ENCODE peak calls at places on chromosomes 11 and 22, in eight cellular contexts. B, U, S, M, F, C, V and P are unnamed samples.

GRCh38 chr22:17921871-17922821 is 102.2 kb downstream of the MICAL3 start:
- DNase-seq in U (peak), S (peak), C (no peak), B (no peak), M (no peak), V (no peak), F (no peak), P (no peak)

GRCh38 chr11:29271616-29272015 is 745.2 kb downstream of the KCNA4 start:
- DNase-seq in B (no peak), U (no peak), S (no peak), M (no peak), C (no peak), F (no peak), V (no peak), P (no peak)

GRCh38 chr11:99803501-99803900 is 782.8 kb downstream of the CNTN5 start:
- DNase-seq in U (no peak), C (no peak), S (no peak), F (no peak), M (no peak), B (no peak), V (no peak), P (no peak)

GRCh38 chr11:87057749-87058148 is 20.0 kb downstream of the TMEM135 start:
- DNase-seq in M (no peak), C (no peak), B (no peak), U (no peak), S (no peak), V (no peak), F (no peak), P (no peak)

GRCh38 chr11:133815636-133816035 is 29.7 kb downstream of the SPATA19 start:
- DNase-seq in F (no peak), S (no peak), C (no peak), V (no peak), B (no peak), U (no peak), M (no peak), P (no peak)

GRCh38 chr22:42883121-42883520 is 26.0 kb upstream of the ARFGAP3 start:
- DNase-seq in U (no peak), B (no peak), M (no peak), S (no peak), C (no peak), F (no peak), V (no peak), P (no peak)

GRCh38 chr11:8086001-8086479 is 5.0 kb downstream of the TUB start:
- DNase-seq in S (no peak), B (no peak), V (no peak), C (no peak), U (no peak), F (no peak), M (no peak), P (no peak)

GRCh38 chr11:68329993-68330699 is 17.8 kb downstream of the LRP5 start:
- DNase-seq in V (no peak), U (no peak), C (peak), S (no peak), B (no peak), M (no peak), F (no peak), P (no peak)

GRCh38 chr11:71164621-71165020 is 87.8 kb downstream of the SHANK2 start:
- DNase-seq in B (no peak), U (no peak), F (no peak), C (no peak), M (no peak), V (no peak), S (no peak), P (peak)

GRCh38 chr22:32880061-32880460 is 78.6 kb downstream of the TIMP3 start:
- DNase-seq in C (no peak), B (no peak), S (no peak), F (no peak), M (peak), V (no peak), U (no peak), P (no peak)

GRCh38 chr11:43921561-43922294 is 20.7 kb upstream of the C11orf96 start:
- DNase-seq in B (no peak), S (no peak), V (no peak), M (no peak), C (no peak), U (no peak), F (no peak), P (no peak)

GRCh38 chr22:20567371-20567847 is 60.0 kb downstream of the MED15 start:
- DNase-seq in M (no peak), V (no peak), B (peak), S (no peak), C (no peak), F (no peak), U (no peak), P (no peak)

GRCh38 chr22:35347462-35347861 is 33.4 kb upstream of the HMOX1 start:
- DNase-seq in B (no peak), C (no peak), S (no peak), F (no peak), M (no peak), V (no peak), U (no peak), P (no peak)

GRCh38 chr11:130223291-130223971 is 63.8 kb downstream of the ST14 start:
- DNase-seq in U (no peak), C (no peak), F (no peak), M (no peak), B (no peak), V (no peak), S (no peak), P (no peak)

GRCh38 chr11:31870609-31871309 is 59.6 kb upstream of the PAX6 start:
- DNase-seq in M (peak), S (peak), B (peak), C (peak), F (no peak), U (peak), V (no peak), P (no peak)

GRCh38 chr22:24440718-24441405 is 13.5 kb downstream of the ADORA2A start:
- DNase-seq in B (no peak), V (peak), F (no peak), M (no peak), U (no peak), C (no peak), S (no peak), P (no peak)

GRCh38 chr11:46972821-46973220 is 36.3 kb downstream of the CSTPP1 start:
- DNase-seq in S (no peak), U (no peak), F (no peak), V (no peak), B (no peak), C (no peak), M (no peak), P (no peak)

GRCh38 chr11:93323747-93324146 is 6.8 kb upstream of the DEUP1 start:
- DNase-seq in M (no peak), B (no peak), C (no peak), S (no peak), U (no peak), V (no peak), F (no peak), P (no peak)

GRCh38 chr11:73388241-73389133 is 12.3 kb downstream of the RELT start:
- DNase-seq in V (no peak), B (no peak), C (no peak), M (no peak), F (no peak), U (no peak), S (peak), P (no peak)

GRCh38 chr11:69867076-69868002 is 48.1 kb upstream of the FGF3 start:
- DNase-seq in M (no peak), V (peak), B (no peak), U (no peak), F (no peak), C (peak), S (no peak), P (no peak)
- H3K27ac ChIP-seq in M (no peak), V (no peak), B (no peak), U (no peak), F (no peak), C (no peak), S (no peak), P (no peak)

GRCh38 chr11:65572356-65573043 is at the start of gene FAM89B:
- DNase-seq in C (peak), F (peak), S (peak), U (no peak), V (peak), M (peak), B (peak), P (peak)

GRCh38 chr11:65569973-65570918 is at the start of gene ZNRD2:
- DNase-seq in V (peak), M (peak), S (peak), F (peak), B (peak), U (no peak), C (peak), P (peak)

GRCh38 chr11:65573391-65574146 is 1.2 kb downstream of the FAM89B start:
- DNase-seq in F (no peak), V (no peak), C (no peak), U (no peak), M (no peak), S (no peak), B (no peak), P (no peak)

GRCh38 chr11:65571420-65571819 is 918 bp upstream of the FAM89B start:
- DNase-seq in S (no peak), M (no peak), F (no peak), C (no peak), V (no peak), U (no peak), B (no peak), P (no peak)

GRCh38 chr11:65571940-65572339 is 398 bp upstream of the FAM89B start:
- DNase-seq in F (no peak), S (no peak), C (no peak), V (no peak), M (no peak), U (no peak), B (peak), P (no peak)
- H3K27ac ChIP-seq in F (peak), S (peak), C (no peak), V (peak), M (no peak), U (no peak), B (peak), P (peak)

GRCh38 chr11:79415411-79415810 is 25.4 kb downstream of the TENM4 start:
- DNase-seq in S (no peak), U (no peak), V (no peak), M (no peak), B (no peak), C (no peak), F (no peak), P (no peak)
- H3K27ac ChIP-seq in S (no peak), U (no peak), V (no peak), M (no peak), B (no peak), C (no peak), F (no peak), P (peak)

GRCh38 chr11:64875369-64876225 is 2.8 kb downstream of the EHD1 start:
- DNase-seq in V (no peak), C (no peak), F (no peak), S (no peak), U (no peak), M (no peak), B (no peak), P (no peak)
- H3K27ac ChIP-seq in V (peak), C (no peak), F (peak), S (peak), U (no peak), M (no peak), B (no peak), P (peak)

DNA sequence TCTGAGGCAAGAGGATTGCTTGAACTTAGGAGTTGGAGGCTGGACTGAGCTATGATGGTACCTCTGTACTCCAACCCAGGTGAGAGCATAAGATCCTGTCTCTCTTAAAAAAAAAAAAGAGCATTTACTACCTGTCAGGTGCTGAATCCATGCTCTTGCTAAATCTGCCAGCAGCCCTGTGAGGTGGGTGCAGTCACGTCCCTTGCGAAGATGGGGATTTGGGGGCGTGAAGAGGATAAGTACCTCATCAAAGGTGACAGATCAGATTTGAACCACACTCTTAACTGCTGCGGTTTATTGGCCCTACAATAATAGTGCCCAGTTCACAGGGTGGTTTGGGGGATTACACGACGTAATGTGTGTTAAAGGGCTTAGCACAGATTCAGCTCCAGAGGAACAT is 28.3 kb upstream of the LRRC10B start:
- DNase-seq in M (no peak), U (no peak), B (no peak), S (no peak), V (no peak), C (no peak), F (no peak), P (no peak)
- H3K27ac ChIP-seq in M (no peak), U (no peak), B (no peak), S (no peak), V (no peak), C (no peak), F (no peak), P (no peak)

GRCh38 chr11:36480833-36481232 is 29.2 kb downstream of the TRAF6 start:
- DNase-seq in B (no peak), F (no peak), M (no peak), S (no peak), U (no peak), V (no peak), C (no peak), P (no peak)
- H3K27ac ChIP-seq in B (no peak), F (no peak), M (no peak), S (no peak), U (no peak), V (no peak), C (no peak), P (no peak)

DNA sequence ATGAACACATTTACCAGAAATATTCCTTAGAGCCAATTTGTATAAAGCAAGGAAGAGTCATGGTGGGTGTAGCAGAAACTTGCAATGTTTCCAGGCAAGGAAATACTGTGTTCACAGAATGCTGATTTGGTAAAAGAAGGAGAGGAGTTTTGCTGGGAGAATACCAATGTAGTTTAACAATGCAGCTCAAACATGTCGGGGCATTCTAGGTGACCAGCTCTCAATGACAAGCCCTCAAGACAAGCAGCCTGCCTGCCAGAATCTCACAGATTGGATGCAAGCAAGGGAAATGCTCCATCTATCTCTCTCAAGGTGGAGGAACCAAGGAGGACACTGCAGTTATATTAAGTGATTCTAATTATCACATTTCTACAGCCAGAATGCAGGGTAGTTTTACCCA is 190.4 kb downstream of the MAML2 start:
- DNase-seq in S (no peak), V (no peak), U (no peak), B (no peak), C (no peak), F (no peak), M (no peak), P (no peak)
- H3K27ac ChIP-seq in S (no peak), V (no peak), U (no peak), B (no peak), C (no peak), F (no peak), M (no peak), P (no peak)

GRCh38 chr11:61777234-61778090 is 14.9 kb downstream of the TMEM258 start:
- DNase-seq in C (no peak), F (peak), M (no peak), U (no peak), S (peak), V (no peak), B (no peak), P (no peak)

GRCh38 chr11:61776561-61777075 is 15.8 kb downstream of the TMEM258 start:
- DNase-seq in S (peak), F (peak), B (peak), U (no peak), M (peak), C (peak), V (no peak), P (no peak)

GRCh38 chr11:61774441-61774840 is 18.0 kb downstream of the TMEM258 start:
- DNase-seq in V (no peak), U (no peak), S (no peak), B (no peak), M (no peak), C (no peak), F (no peak), P (no peak)

GRCh38 chr11:61775106-61775505 is 17.3 kb downstream of the TMEM258 start:
- DNase-seq in V (no peak), S (no peak), U (no peak), M (no peak), B (no peak), F (no peak), C (no peak), P (no peak)

GRCh38 chr11:61775606-61776554 is 16.5 kb downstream of the TMEM258 start:
- DNase-seq in V (no peak), M (no peak), F (no peak), C (no peak), B (no peak), U (no peak), S (no peak), P (no peak)
- H3K27ac ChIP-seq in V (no peak), M (no peak), F (no peak), C (no peak), B (no peak), U (no peak), S (no peak), P (no peak)